ENCODE peak calls at places on chromosome 6, in seven cellular contexts. G is body of pancreas; V is pancreas; M is PC-9; F is left ventricle myocardium inferior; L is colonic mucosa; P is CD8-positive, alpha-beta T cell. X is an unnamed sample. For H3K4me1, the result is how much of the 10 kb centered on the place peaks cover.

GRCh38 chr6:130178692-130179091 is 44.1 kb downstream of the SAMD3 start:
- DNase-seq in G (no peak), V (peak), M (peak), F (no peak), L (no peak), P (no peak), X (peak)

GRCh38 chr6:63263456-63263855 is 52.2 kb downstream of the FKBP1C start:
- DNase-seq in G (no peak), V (no peak), M (no peak), F (no peak), L (no peak), P (no peak), X (no peak)

GRCh38 chr6:97068211-97068610 is 143.7 kb downstream of the KLHL32 start:
- DNase-seq in G (no peak), V (no peak), M (no peak), F (no peak), L (no peak), P (no peak), X (no peak)

GRCh38 chr6:62391358-62391757 is 105.3 kb upstream of the KHDRBS2 start:
- DNase-seq in G (no peak), V (no peak), M (no peak), F (no peak), L (no peak), P (no peak), X (no peak)

GRCh38 chr6:50098306-50098705 is 48.6 kb upstream of the DEFB112 start:
- DNase-seq in G (no peak), V (no peak), M (no peak), F (no peak), L (no peak), P (no peak), X (no peak)

GRCh38 chr6:12291785-12292604 is 1.8 kb downstream of the EDN1 start:
- DNase-seq in G (peak), V (peak), M (peak), F (no peak), L (peak), P (no peak), X (peak)

GRCh38 chr6:21694168-21694567 is 100.6 kb downstream of the SOX4 start:
- DNase-seq in G (no peak), V (no peak), M (no peak), F (no peak), L (no peak), P (no peak), X (no peak)

GRCh38 chr6:154848580-154848979 is 115.4 kb downstream of the SCAF8 start:
- DNase-seq in G (no peak), V (no peak), M (no peak), F (no peak), L (no peak), P (no peak), X (no peak)

GRCh38 chr6:80454197-80454596 is 347.7 kb downstream of the BCKDHB start:
- DNase-seq in G (no peak), V (no peak), M (peak), F (no peak), L (no peak), P (no peak), X (peak)

GRCh38 chr6:41271901-41272395 is 14.5 kb downstream of the TREM1 start:
- DNase-seq in G (no peak), V (peak), M (no peak), F (peak), L (no peak), P (no peak), X (no peak)

GRCh38 chr6:3455490-3456394 is 1.1 kb downstream of the SLC22A23 start:
- DNase-seq in G (peak), V (peak), M (peak), F (no peak), L (peak), P (no peak), X (no peak)

GRCh38 chr6:22350109-22350508 is 53.3 kb upstream of the PRL start:
- DNase-seq in G (no peak), V (no peak), M (no peak), F (no peak), L (no peak), P (no peak), X (no peak)

GRCh38 chr6:16684195-16684689 is 77.0 kb downstream of the ATXN1 start:
- DNase-seq in G (no peak), V (no peak), M (no peak), F (no peak), L (no peak), P (no peak), X (no peak)

GRCh38 chr6:16684896-16685554 is 76.2 kb downstream of the ATXN1 start:
- DNase-seq in G (no peak), V (no peak), M (no peak), F (no peak), L (no peak), P (no peak), X (peak)

GRCh38 chr6:16681260-16681873 is 79.9 kb downstream of the ATXN1 start:
- DNase-seq in G (no peak), V (no peak), M (peak), F (peak), L (no peak), P (no peak), X (peak)

GRCh38 chr6:16687045-16687444 is 74.2 kb downstream of the ATXN1 start:
- DNase-seq in G (no peak), V (no peak), M (no peak), F (no peak), L (no peak), P (no peak), X (no peak)

GRCh38 chr6:16683524-16684194 is 77.6 kb downstream of the ATXN1 start:
- DNase-seq in G (peak), V (no peak), M (peak), F (no peak), L (peak), P (no peak), X (peak)
- H3K4me1 ChIP-seq in G (under half), V (under half), M (half or more), F (under half), L (under half), P (under half), X (half or more)

DNA sequence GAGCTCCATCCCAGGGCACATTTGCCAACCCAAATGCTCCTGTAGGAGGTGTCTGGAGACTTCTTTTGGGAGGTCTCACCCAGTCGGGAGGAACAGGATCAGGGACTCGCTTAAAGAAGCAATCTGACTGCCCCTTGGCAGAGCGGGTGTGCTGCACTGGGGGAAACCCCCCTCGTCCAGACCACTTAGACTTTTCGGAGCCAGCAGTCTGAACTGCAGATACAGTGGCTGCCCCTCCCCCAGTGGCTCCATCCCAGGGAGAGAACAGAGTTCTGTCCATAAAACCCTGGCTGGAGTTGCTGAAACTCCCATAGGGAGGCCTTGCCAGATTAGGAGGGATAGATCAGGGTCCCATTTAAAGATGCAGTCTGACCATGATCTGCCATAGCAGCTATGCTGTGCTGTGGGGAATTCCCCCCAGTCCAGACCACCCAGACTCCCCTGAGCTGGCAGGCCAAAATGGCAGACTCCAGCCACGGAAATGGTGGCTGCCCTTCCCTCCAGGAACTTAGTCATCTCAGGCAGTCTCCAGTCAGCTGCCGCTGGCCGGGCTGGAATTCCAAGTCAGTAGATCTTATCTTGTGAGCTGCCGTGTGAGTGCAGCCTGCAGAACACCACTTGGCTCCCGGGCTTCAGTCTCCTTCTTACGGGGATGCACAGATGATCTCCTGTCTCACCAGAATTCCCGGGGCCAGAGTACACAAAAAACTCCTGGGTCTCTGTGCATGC is 278.1 kb upstream of the SASH1 start:
- DNase-seq in G (no peak), V (no peak), M (peak), F (no peak), L (no peak), P (no peak), X (peak)
- H3K27ac ChIP-seq in G (no peak), V (no peak), M (no peak), F (no peak), L (no peak), P (no peak), X (peak)

DNA sequence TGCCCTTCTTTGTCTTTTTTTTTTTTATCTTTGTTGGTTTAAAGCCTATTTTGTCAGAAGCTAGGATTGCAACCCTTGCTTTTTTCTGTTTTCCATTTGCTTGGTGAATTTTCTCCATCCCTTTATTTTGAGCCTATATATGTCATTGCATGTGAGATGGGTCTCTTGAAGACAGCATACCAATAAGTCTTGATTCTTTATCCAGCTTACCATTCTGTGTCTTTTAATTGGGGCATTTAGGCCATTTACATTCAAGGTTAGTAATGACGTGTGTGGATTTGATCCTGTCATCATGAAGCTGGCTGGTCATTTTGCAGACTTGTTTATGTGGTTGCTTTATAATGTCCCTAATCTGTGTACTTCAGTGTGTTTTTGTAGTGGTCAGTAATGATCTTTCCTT is 9.5 kb upstream of the TSPYL4 start:
- DNase-seq in G (no peak), V (no peak), M (no peak), F (no peak), L (no peak), P (no peak), X (no peak)
- H3K4me3 ChIP-seq in G (no peak), V (no peak), M (no peak), F (no peak), L (no peak), P (no peak), X (no peak)

GRCh38 chr6:7150381-7151064 is 42.8 kb downstream of the RREB1 start:
- DNase-seq in G (no peak), V (no peak), M (no peak), F (no peak), L (no peak), P (no peak), X (no peak)

GRCh38 chr6:7153807-7154206 is 46.0 kb downstream of the RREB1 start:
- DNase-seq in G (no peak), V (no peak), M (no peak), F (no peak), L (no peak), P (no peak), X (no peak)

GRCh38 chr6:7151381-7151780 is 43.6 kb downstream of the RREB1 start:
- DNase-seq in G (no peak), V (no peak), M (no peak), F (no peak), L (no peak), P (no peak), X (no peak)

GRCh38 chr6:7154341-7155139 is 46.8 kb downstream of the RREB1 start:
- DNase-seq in G (no peak), V (no peak), M (no peak), F (no peak), L (no peak), P (no peak), X (no peak)

GRCh38 chr6:7152467-7152866 is 44.7 kb downstream of the RREB1 start:
- DNase-seq in G (no peak), V (no peak), M (no peak), F (no peak), L (no peak), P (no peak), X (no peak)
- H3K4me1 ChIP-seq in G (half or more), V (half or more), M (under half), F (half or more), L (under half), P (under half), X (half or more)

GRCh38 chr6:43971776-43972126 is 155.5 kb downstream of the MRPL14 start:
- DNase-seq in G (no peak), V (peak), M (no peak), F (no peak), L (no peak), P (no peak), X (no peak)
- H3K27ac ChIP-seq in G (peak), V (peak), M (no peak), F (peak), L (no peak), P (no peak), X (no peak)

DNA sequence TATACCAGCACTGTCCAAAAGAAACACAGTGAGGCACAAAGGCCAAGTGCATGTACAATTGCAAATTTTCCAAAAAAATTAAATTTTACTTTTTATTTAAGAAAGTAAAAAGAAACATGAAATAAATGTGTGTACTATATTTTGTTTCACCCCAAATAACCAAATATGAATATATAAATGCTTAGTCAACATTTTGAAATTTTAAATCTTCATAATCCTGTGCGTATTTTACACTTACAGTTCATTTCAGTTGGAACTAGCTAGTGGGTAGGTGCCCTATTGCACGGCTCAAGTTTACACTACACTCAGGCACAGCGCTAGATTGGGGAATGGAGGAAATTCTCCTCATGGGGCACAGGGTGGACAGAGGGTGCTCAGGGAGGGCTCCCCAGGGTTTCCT is 18.0 kb upstream of the BTN3A3 start:
- DNase-seq in G (no peak), V (no peak), M (no peak), F (no peak), L (no peak), P (no peak), X (no peak)
- H3K4me3 ChIP-seq in G (no peak), V (no peak), M (peak), F (peak), L (peak), P (no peak), X (no peak)

GRCh38 chr6:111449129-111449528 is 33.9 kb downstream of the REV3L start:
- DNase-seq in G (no peak), V (no peak), M (no peak), F (no peak), L (no peak), P (no peak), X (no peak)
- H3K4me1 ChIP-seq in G (under half), V (under half), M (under half), F (under half), L (under half), P (under half), X (under half)

GRCh38 chr6:139657121-139657520 is 282.7 kb upstream of the CITED2 start:
- DNase-seq in G (no peak), V (no peak), M (no peak), F (no peak), L (no peak), P (no peak), X (no peak)

GRCh38 chr6:139654888-139655782 is 280.7 kb upstream of the CITED2 start:
- DNase-seq in G (no peak), V (no peak), M (no peak), F (no peak), L (peak), P (no peak), X (no peak)

GRCh38 chr6:139653136-139653535 is 278.7 kb upstream of the CITED2 start:
- DNase-seq in G (no peak), V (no peak), M (no peak), F (no peak), L (no peak), P (no peak), X (no peak)

GRCh38 chr6:139654309-139654708 is 279.9 kb upstream of the CITED2 start:
- DNase-seq in G (no peak), V (no peak), M (no peak), F (no peak), L (no peak), P (no peak), X (no peak)

DNA sequence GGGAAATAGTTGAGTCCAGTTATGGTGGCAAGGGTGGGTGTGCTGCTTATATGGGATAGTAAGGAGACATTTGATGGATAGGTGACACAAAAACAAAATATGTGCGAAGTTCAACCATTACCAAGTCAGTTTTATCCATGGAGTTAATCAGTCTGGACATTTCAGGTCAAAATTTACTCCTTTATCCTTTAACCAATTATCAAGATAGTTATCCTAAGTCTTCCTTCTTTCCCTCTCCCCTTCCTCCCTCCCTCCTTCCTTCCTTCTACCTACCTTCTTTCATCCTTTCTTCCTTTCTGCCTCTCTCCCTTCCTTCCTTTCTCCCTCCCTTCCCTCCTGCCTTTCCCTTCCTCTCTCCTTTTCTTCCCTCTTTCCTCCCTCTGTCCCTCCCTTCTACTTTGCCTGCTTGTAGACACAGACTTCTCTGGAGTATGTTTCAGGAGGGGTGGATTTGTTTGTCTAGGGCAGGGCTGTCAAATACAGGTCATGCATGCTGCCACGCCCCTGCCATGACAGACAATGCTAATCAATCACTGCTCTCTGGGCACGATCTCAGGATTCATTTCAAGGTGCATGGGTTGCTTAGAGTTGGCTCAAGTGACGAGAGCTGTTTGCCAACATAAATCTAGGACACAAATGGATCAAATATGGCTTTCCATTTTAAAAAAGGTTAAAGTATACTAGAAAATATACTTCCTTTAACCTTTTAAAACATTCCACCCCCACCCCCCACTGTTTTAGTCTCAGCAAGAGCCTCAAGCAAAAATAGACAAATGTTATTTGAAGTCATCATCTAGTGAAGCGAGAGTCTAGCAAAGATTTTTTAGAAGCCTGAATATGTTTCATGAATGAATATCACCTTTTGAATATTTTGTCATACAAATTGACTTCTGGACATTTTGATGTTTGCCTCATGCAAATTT is 281.6 kb upstream of the CITED2 start:
- DNase-seq in G (peak), V (no peak), M (peak), F (no peak), L (peak), P (no peak), X (no peak)
- H3K27ac ChIP-seq in G (no peak), V (no peak), M (no peak), F (no peak), L (peak), P (no peak), X (no peak)

GRCh38 chr6:139373928-139374356 is 506 bp downstream of the CITED2 start:
- DNase-seq in G (peak), V (no peak), M (no peak), F (no peak), L (no peak), P (no peak), X (no peak)
- H3K4me3 ChIP-seq in G (peak), V (peak), M (peak), F (peak), L (peak), P (peak), X (peak)

X was measured in SJSA1.